ENCODE peak calls at places on chromosomes 1 and 21, in six cellular contexts. U is left ventricle myocardium inferior, I is sigmoid colon, X is fibroblast of lung, J is body of pancreas, W is GM23338. M is an unnamed sample.

GRCh38 chr21:19031956-19032355 is 628.4 kb upstream of the TMPRSS15 start:
- DNase-seq in U (no peak), I (no peak), X (no peak), J (no peak), W (no peak), M (no peak)

GRCh38 chr1:15345711-15346355 is 63.9 kb upstream of the EFHD2 start:
- DNase-seq in U (peak; percentile 50), I (peak; percentile 77), X (no peak), J (peak; percentile 36), W (no peak), M (peak; percentile 67)

GRCh38 chr1:151006331-151007052 is at the start of gene MINDY1:
- DNase-seq in U (peak; percentile 49), I (peak; percentile 90), X (peak; percentile 86), J (peak; percentile 80), W (peak; percentile 94), M (peak; percentile 53)

GRCh38 chr1:39103321-39104157 is 77.4 kb downstream of the NDUFS5 start:
- DNase-seq in U (no peak), I (no peak), X (peak; percentile 69), J (no peak), W (no peak), M (no peak)

GRCh38 chr1:15277933-15278332 is 30.9 kb downstream of the FHAD1 start:
- DNase-seq in U (no peak), I (no peak), X (no peak), J (no peak), W (no peak), M (no peak)

GRCh38 chr1:158285756-158286241 is 3.9 kb upstream of the CD1C start:
- DNase-seq in U (peak; percentile 23), I (peak; percentile 74), X (no peak), J (no peak), W (no peak), M (no peak)

GRCh38 chr21:45578811-45579381 is 36.7 kb upstream of the SLC19A1 start:
- DNase-seq in U (no peak), I (peak; percentile 54), X (no peak), J (no peak), W (no peak), M (no peak)

GRCh38 chr1:18901952-18902522 is 318 bp downstream of the ALDH4A1 start:
- DNase-seq in U (peak; percentile 25), I (no peak), X (peak; percentile 20), J (no peak), W (peak; percentile 35), M (no peak)

GRCh38 chr1:232384172-232384571 is 245.8 kb downstream of the SIPA1L2 start:
- DNase-seq in U (no peak), I (no peak), X (no peak), J (no peak), W (no peak), M (no peak)

GRCh38 chr1:183544598-183545297 is 45.5 kb downstream of the NCF2 start:
- DNase-seq in U (no peak), I (no peak), X (no peak), J (peak; percentile 29), W (peak; percentile 28), M (no peak)

GRCh38 chr1:12552111-12552888 is 65.7 kb downstream of the DHRS3 start:
- DNase-seq in U (no peak), I (peak; percentile 65), X (no peak), J (no peak), W (no peak), M (no peak)

GRCh38 chr1:32818804-32819541 is 1.5 kb downstream of the S100PBP start:
- DNase-seq in U (no peak), I (no peak), X (no peak), J (no peak), W (no peak), M (peak; percentile 51)

GRCh38 chr1:54706419-54706818 is 9.2 kb upstream of the TTC4 start:
- DNase-seq in U (no peak), I (no peak), X (no peak), J (no peak), W (no peak), M (no peak)

GRCh38 chr1:173269490-173270230 is 62.5 kb upstream of the TNFSF4 start:
- DNase-seq in U (no peak), I (no peak), X (peak; percentile 99), J (no peak), W (peak; percentile 3), M (no peak)

DNA sequence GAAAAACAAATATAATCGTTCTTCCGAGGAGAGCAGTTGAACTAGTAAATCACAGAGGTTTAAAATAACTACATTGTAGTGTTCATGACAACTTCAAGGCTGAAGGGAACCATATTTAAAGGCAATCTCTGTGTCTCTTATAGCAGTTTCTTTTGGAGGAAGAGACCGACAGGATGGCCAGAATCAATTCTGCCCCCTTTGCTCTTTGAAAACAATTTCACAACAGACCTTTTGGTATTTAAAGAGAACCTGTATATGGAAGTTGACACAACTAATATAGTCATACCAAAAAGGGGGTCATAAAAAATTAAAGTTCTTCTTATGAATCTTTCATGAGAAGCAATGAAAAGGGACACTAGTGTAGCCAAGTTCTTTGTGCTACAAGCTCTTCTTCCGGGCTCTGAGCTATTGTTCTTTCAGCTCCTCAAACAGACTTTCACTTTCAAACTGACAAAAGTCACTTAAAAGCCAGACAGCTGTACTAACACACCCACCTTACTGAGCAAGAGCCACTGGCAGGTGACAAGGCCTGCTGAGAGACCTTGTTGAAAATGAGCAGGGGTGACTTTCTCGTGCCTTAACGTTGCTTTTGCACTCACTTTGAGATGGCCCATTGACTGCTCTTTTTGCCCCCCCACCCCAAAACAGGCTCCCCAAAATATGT is 31.0 kb downstream of the PROX1 start:
- DNase-seq in U (no peak), I (no peak), X (no peak), J (no peak), W (no peak), M (no peak)
- H3K4me1 ChIP-seq in U (peaks cover 63% of the 10 kb centered on the region), I (no peaks in the 10 kb centered on the region), X (no peaks in the 10 kb centered on the region), J (peaks cover 4% of the 10 kb centered on the region), W (peaks cover 15% of the 10 kb centered on the region), M (no peaks in the 10 kb centered on the region)

GRCh38 chr1:21900766-21901472 is 36.2 kb downstream of the HSPG2 start:
- DNase-seq in U (no peak), I (no peak), X (no peak), J (no peak), W (no peak), M (no peak)

GRCh38 chr1:21899972-21900371 is 37.1 kb downstream of the HSPG2 start:
- DNase-seq in U (peak; percentile 44), I (no peak), X (no peak), J (no peak), W (no peak), M (no peak)

GRCh38 chr1:21901986-21902377 is 35.1 kb downstream of the HSPG2 start:
- DNase-seq in U (no peak), I (no peak), X (no peak), J (no peak), W (no peak), M (no peak)

GRCh38 chr1:21902378-21903012 is 34.6 kb downstream of the HSPG2 start:
- DNase-seq in U (no peak), I (no peak), X (no peak), J (no peak), W (no peak), M (no peak)

GRCh38 chr1:21901473-21901847 is 35.6 kb downstream of the HSPG2 start:
- DNase-seq in U (peak; percentile 67), I (no peak), X (peak; percentile 77), J (no peak), W (no peak), M (no peak)
- H3K4me1 ChIP-seq in U (peaks cover 100% of the 10 kb centered on the region), I (peaks cover 100% of the 10 kb centered on the region), X (peaks cover 39% of the 10 kb centered on the region), J (peaks cover 51% of the 10 kb centered on the region), W (no peaks in the 10 kb centered on the region), M (no peaks in the 10 kb centered on the region)

GRCh38 chr1:34591751-34592629 is 162.9 kb upstream of the GJB5 start:
- DNase-seq in U (no peak), I (no peak), X (no peak), J (no peak), W (no peak), M (no peak)
- H3K4me1 ChIP-seq in U (no peaks in the 10 kb centered on the region), I (no peaks in the 10 kb centered on the region), X (no peaks in the 10 kb centered on the region), J (no peaks in the 10 kb centered on the region), W (peaks cover 8% of the 10 kb centered on the region), M (no peaks in the 10 kb centered on the region)

DNA sequence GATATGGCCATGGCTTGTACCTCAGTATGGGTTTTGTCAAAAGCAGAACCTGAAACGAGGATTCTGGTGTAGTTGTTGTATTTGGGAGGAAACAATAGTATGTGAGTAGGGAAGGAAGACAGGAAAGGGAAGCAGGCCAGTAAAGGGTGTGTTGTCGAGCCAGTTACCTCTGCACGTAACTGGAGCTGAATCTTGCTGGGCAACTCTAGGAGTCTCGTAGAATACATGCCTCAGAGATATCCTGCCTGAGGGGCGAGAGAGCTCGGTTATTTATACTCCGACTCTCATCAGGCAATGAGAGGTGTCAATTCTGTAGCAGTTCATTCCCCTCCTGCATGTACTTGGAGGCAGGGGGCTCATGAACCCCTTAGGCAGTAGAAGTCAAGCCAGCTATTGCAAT is 45.9 kb upstream of the KIF26B start:
- DNase-seq in U (no peak), I (no peak), X (no peak), J (no peak), W (no peak), M (no peak)
- H3K4me1 ChIP-seq in U (no peaks in the 10 kb centered on the region), I (no peaks in the 10 kb centered on the region), X (no peaks in the 10 kb centered on the region), J (peaks cover 6% of the 10 kb centered on the region), W (no peaks in the 10 kb centered on the region), M (no peaks in the 10 kb centered on the region)

DNA sequence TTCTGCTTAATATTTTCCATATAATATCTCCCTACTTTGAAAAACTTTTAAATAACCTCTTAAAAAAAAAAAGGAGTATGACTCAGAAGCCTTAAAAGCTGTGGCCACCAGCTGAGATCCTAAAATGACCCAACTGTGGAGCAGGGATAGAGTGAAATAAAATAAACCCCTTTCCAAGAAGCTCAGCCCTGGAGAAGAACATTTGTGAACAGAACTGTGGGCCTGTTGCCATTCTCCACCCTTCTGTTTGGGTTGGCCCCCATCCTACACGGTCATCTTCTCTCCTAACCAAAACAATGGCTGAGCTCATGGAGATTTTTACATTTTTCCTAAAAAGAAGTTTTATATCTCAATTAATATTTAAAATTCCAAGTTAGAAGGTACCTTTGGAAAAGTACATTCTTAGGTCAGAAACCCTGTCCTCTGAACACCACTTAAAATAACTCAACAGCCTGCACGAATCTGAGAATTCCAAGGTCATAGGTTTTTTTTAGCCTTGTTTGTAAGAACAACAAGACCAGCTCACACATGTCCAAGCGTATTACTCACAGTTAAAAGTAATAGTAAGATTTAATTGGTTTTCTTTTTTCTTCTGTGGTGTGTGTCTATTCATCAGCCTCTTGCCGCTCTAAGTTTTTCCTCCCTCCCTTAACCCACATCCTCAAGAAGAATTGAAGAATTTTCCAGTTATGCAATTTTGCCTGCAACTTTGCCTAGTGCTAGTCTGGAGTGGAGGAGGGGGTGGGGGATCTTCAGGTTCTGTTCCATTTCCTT is 107.7 kb upstream of the ERRFI1 start:
- DNase-seq in U (peak; percentile 60), I (peak; percentile 95), X (peak; percentile 98), J (peak; percentile 60), W (no peak), M (no peak)
- H3K4me1 ChIP-seq in U (peaks cover 43% of the 10 kb centered on the region), I (peaks cover 58% of the 10 kb centered on the region), X (peaks cover 27% of the 10 kb centered on the region), J (peaks cover 23% of the 10 kb centered on the region), W (peaks cover 5% of the 10 kb centered on the region), M (no peaks in the 10 kb centered on the region)

GRCh38 chr1:157189986-157190982 is 52.1 kb upstream of the ETV3 start:
- DNase-seq in U (no peak), I (no peak), X (no peak), J (no peak), W (no peak), M (no peak)
- H3K4me1 ChIP-seq in U (peaks cover 7% of the 10 kb centered on the region), I (no peaks in the 10 kb centered on the region), X (no peaks in the 10 kb centered on the region), J (no peaks in the 10 kb centered on the region), W (no peaks in the 10 kb centered on the region), M (no peaks in the 10 kb centered on the region)

M was measured in CD8-positive, alpha-beta memory T cell.